ENCODE peak calls at places on chromosomes 12 and 14, in eight cellular contexts. X, E, R, F, K, A, N and Z are unnamed samples.
A peak's percentile ranks its signal among the peaks of the same experiment; 100 is the strongest.

GRCh38 chr12:84134797-84135366 is 777.7 kb downstream of the SLC6A15 start:
- DNase-seq in X (peak; percentile 20), E (no peak), R (no peak), F (no peak), K (no peak), A (no peak), N (no peak), Z (no peak)

GRCh38 chr14:77151918-77152588 is 10.5 kb upstream of the ZDHHC22 start:
- DNase-seq in X (no peak), E (no peak), R (peak; percentile 28), F (no peak), K (no peak), A (peak; percentile 50), N (no peak), Z (peak; percentile 28)

GRCh38 chr12:72063073-72063472 is 124.4 kb downstream of the TPH2 start:
- DNase-seq in X (no peak), E (no peak), R (no peak), F (no peak), K (no peak), A (no peak), N (no peak), Z (no peak)

GRCh38 chr12:63916561-63917476 is 72.3 kb downstream of the SRGAP1 start:
- DNase-seq in X (peak; percentile 41), E (no peak), R (no peak), F (no peak), K (no peak), A (peak; percentile 64), N (no peak), Z (no peak)

GRCh38 chr14:94363171-94363624 is 25.2 kb downstream of the SERPINA1 start:
- DNase-seq in X (no peak), E (peak; percentile 27), R (no peak), F (no peak), K (no peak), A (no peak), N (no peak), Z (no peak)

GRCh38 chr14:75539562-75540478 is 17.6 kb downstream of the BATF start:
- DNase-seq in X (no peak), E (no peak), R (no peak), F (no peak), K (no peak), A (no peak), N (no peak), Z (no peak)

GRCh38 chr14:38761033-38761432 is 342.0 kb downstream of the SEC23A start:
- DNase-seq in X (no peak), E (no peak), R (no peak), F (no peak), K (no peak), A (no peak), N (peak; percentile 31), Z (no peak)

GRCh38 chr12:76680940-76681339 is 83.0 kb upstream of the ZDHHC17 start:
- DNase-seq in X (peak; percentile 83), E (no peak), R (no peak), F (no peak), K (no peak), A (peak; percentile 24), N (no peak), Z (no peak)

GRCh38 chr12:93100610-93101009 is 171.5 kb upstream of the EEA1 start:
- DNase-seq in X (no peak), E (no peak), R (no peak), F (no peak), K (no peak), A (no peak), N (no peak), Z (no peak)

GRCh38 chr12:71415336-71416231 is 24.0 kb upstream of the LGR5 start:
- DNase-seq in X (peak; percentile 41), E (no peak), R (peak; percentile 42), F (no peak), K (no peak), A (peak; percentile 65), N (peak; percentile 43), Z (peak; percentile 41)

GRCh38 chr12:131608740-131609665 is 101.9 kb upstream of the SFSWAP start:
- DNase-seq in X (peak; percentile 53), E (peak; percentile 84), R (peak; percentile 43), F (no peak), K (peak; percentile 87), A (peak; percentile 53), N (peak; percentile 63), Z (peak; percentile 32)

GRCh38 chr12:96248532-96248931 is 54.4 kb downstream of the ELK3 start:
- DNase-seq in X (no peak), E (no peak), R (no peak), F (no peak), K (no peak), A (no peak), N (no peak), Z (no peak)

GRCh38 chr12:48865141-48865440 is 579 bp downstream of the RND1 start:
- DNase-seq in X (no peak), E (no peak), R (no peak), F (no peak), K (no peak), A (no peak), N (no peak), Z (no peak)

GRCh38 chr12:68934392-68934791 is 1.4 kb upstream of the CPM start:
- DNase-seq in X (no peak), E (no peak), R (no peak), F (no peak), K (no peak), A (no peak), N (no peak), Z (no peak)

GRCh38 chr14:59925797-59926196 is 5.9 kb downstream of the LRRC9 start:
- DNase-seq in X (no peak), E (no peak), R (no peak), F (no peak), K (no peak), A (no peak), N (no peak), Z (no peak)

GRCh38 chr12:96448287-96448686 is 41.1 kb upstream of the CFAP54 start:
- DNase-seq in X (peak; percentile 72), E (no peak), R (no peak), F (no peak), K (no peak), A (peak; percentile 46), N (no peak), Z (no peak)

GRCh38 chr12:2856051-2856450 is 788 bp downstream of the TEX52 start:
- DNase-seq in X (no peak), E (no peak), R (no peak), F (no peak), K (no peak), A (no peak), N (no peak), Z (no peak)

GRCh38 chr12:39224971-39225370 is 217.9 kb downstream of the KIF21A start:
- DNase-seq in X (no peak), E (no peak), R (no peak), F (no peak), K (no peak), A (peak; percentile 17), N (no peak), Z (no peak)

GRCh38 chr14:97382616-97383226 is 585.5 kb downstream of the VRK1 start:
- DNase-seq in X (no peak), E (no peak), R (no peak), F (no peak), K (no peak), A (no peak), N (no peak), Z (no peak)

GRCh38 chr14:24094839-24095195 is 706 bp downstream of the PCK2 start:
- DNase-seq in X (no peak), E (no peak), R (no peak), F (no peak), K (no peak), A (peak; percentile 8), N (no peak), Z (no peak)

GRCh38 chr12:6233121-6233971 is 33.1 kb downstream of the CD9 start:
- DNase-seq in X (no peak), E (no peak), R (no peak), F (no peak), K (peak; percentile 87), A (peak; percentile 26), N (peak; percentile 82), Z (no peak)

GRCh38 chr12:19695244-19696098 is 256.2 kb downstream of the AEBP2 start:
- DNase-seq in X (no peak), E (no peak), R (no peak), F (no peak), K (no peak), A (no peak), N (no peak), Z (no peak)

GRCh38 chr14:67416810-67417209 is 4.8 kb upstream of the PLEK2 start:
- DNase-seq in X (no peak), E (peak; percentile 7), R (no peak), F (no peak), K (no peak), A (no peak), N (no peak), Z (no peak)

DNA sequence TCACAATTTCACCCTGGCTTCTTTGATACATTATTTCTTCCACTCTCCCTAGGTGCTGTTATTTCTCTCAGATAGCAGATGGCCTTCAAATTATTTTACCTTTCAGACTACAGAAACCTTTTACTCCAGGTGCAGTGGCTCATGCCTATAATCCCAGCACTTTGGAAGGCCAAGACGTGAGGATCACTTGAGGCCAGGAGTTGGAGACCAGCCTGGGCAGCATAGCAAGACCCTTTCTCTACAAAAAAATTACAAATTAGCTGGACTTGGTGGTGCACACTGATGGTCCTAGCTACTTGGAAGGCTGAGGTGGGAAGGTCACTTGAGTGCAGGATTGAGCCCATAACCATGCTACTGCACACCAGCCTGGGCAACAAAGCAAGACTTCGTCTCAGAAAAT is 23.1 kb downstream of the SLC7A7 start:
- DNase-seq in X (no peak), E (no peak), R (no peak), F (no peak), K (no peak), A (no peak), N (no peak), Z (no peak)
- H3K4me3 ChIP-seq in X (no peak overlapping the region), E (no peak overlapping the region), R (no peak overlapping the region), F (no peak overlapping the region), K (no peak overlapping the region), A (no peak overlapping the region), N (no peak overlapping the region), Z (no peak overlapping the region)

GRCh38 chr14:89144066-89144465 is 273.0 kb downstream of the FOXN3 start:
- DNase-seq in X (no peak), E (no peak), R (no peak), F (no peak), K (no peak), A (no peak), N (no peak), Z (no peak)
- H3K4me3 ChIP-seq in X (no peak overlapping the region), E (no peak overlapping the region), R (no peak overlapping the region), F (no peak overlapping the region), K (no peak overlapping the region), A (no peak overlapping the region), N (no peak overlapping the region), Z (no peak overlapping the region)

GRCh38 chr12:47757360-47757839 is 1.3 kb downstream of the RAPGEF3 start:
- DNase-seq in X (no peak), E (no peak), R (no peak), F (no peak), K (no peak), A (no peak), N (no peak), Z (no peak)
- H3K4me3 ChIP-seq in X (no peak overlapping the region), E (peak overlapping the region; percentile 68), R (no peak overlapping the region), F (peak overlapping the region; percentile 40), K (peak overlapping the region; percentile 72), A (peak overlapping the region; percentile 59), N (peak overlapping the region; percentile 61), Z (no peak overlapping the region)

DNA sequence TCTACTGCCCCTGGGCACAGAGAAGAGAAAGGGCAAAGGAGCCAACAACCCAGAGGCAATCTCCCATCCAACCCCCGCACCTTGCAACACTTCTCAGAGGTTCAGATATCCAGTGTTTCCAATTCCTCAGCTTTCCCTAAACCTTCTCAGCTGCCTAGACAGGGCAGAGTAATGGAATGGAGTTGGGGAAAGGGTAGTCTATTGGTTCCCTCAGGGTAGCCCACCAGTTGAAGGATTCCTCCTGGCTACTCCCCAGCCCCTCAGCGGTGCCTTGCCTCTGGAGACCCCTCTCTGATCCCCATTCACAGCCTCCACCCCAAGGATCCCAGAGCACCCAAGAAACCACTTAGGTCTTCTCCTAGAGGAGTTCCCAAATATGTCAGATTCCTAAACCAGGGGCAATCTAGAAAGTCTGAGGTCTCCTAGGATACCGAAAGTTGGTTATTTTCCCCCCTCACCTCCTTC is 516 bp downstream of the NFE2 start:
- DNase-seq in X (no peak), E (no peak), R (no peak), F (no peak), K (no peak), A (no peak), N (no peak), Z (no peak)
- H3K4me3 ChIP-seq in X (peak overlapping the region; percentile 26), E (no peak overlapping the region), R (peak overlapping the region; percentile 55), F (no peak overlapping the region), K (peak overlapping the region; percentile 54), A (peak overlapping the region; percentile 16), N (peak overlapping the region; percentile 15), Z (no peak overlapping the region)